ENCODE peak calls at places on chromosomes 12 and 14, in five cellular contexts. E, R, L, O and Z are unnamed samples.

GRCh38 chr12:96198970-96199369 is 4.8 kb downstream of the ELK3 start:
- DNase-seq in E (peak), R (no peak), L (no peak), O (peak), Z (peak)

GRCh38 chr14:54715244-54715643 is 148.3 kb downstream of the SAMD4A start:
- DNase-seq in E (no peak), R (no peak), L (no peak), O (peak), Z (no peak)

GRCh38 chr12:92030618-92031017 is 115.0 kb downstream of the BTG1 start:
- DNase-seq in E (no peak), R (peak), L (peak), O (no peak), Z (peak)

GRCh38 chr14:79369359-79370332 is 841.7 kb downstream of the DIO2 start:
- DNase-seq in E (peak), R (no peak), L (no peak), O (peak), Z (peak)

GRCh38 chr14:44979740-44980346 is 17.9 kb downstream of the TOGARAM1 start:
- DNase-seq in E (no peak), R (no peak), L (no peak), O (no peak), Z (no peak)

GRCh38 chr14:68979722-68980552 is 835 bp upstream of the ACTN1 start:
- DNase-seq in E (peak), R (no peak), L (peak), O (peak), Z (peak)

GRCh38 chr12:14211829-14212455 is 153.5 kb upstream of the ATF7IP start:
- DNase-seq in E (no peak), R (no peak), L (peak), O (no peak), Z (no peak)

GRCh38 chr14:99363616-99364290 is 91.8 kb upstream of the BCL11B start:
- DNase-seq in E (peak), R (no peak), L (no peak), O (no peak), Z (no peak)

GRCh38 chr12:85191-85666 is 18.7 kb downstream of the IQSEC3 start:
- DNase-seq in E (no peak), R (no peak), L (no peak), O (no peak), Z (no peak)

GRCh38 chr12:53533476-53533875 is 26.2 kb upstream of the NPFF start:
- DNase-seq in E (no peak), R (no peak), L (no peak), O (no peak), Z (no peak)

GRCh38 chr12:113826805-113827204 is 139.3 kb downstream of the RBM19 start:
- DNase-seq in E (no peak), R (no peak), L (no peak), O (no peak), Z (no peak)

GRCh38 chr12:93098077-93098476 is 169.0 kb upstream of the EEA1 start:
- DNase-seq in E (peak), R (peak), L (peak), O (no peak), Z (no peak)

DNA sequence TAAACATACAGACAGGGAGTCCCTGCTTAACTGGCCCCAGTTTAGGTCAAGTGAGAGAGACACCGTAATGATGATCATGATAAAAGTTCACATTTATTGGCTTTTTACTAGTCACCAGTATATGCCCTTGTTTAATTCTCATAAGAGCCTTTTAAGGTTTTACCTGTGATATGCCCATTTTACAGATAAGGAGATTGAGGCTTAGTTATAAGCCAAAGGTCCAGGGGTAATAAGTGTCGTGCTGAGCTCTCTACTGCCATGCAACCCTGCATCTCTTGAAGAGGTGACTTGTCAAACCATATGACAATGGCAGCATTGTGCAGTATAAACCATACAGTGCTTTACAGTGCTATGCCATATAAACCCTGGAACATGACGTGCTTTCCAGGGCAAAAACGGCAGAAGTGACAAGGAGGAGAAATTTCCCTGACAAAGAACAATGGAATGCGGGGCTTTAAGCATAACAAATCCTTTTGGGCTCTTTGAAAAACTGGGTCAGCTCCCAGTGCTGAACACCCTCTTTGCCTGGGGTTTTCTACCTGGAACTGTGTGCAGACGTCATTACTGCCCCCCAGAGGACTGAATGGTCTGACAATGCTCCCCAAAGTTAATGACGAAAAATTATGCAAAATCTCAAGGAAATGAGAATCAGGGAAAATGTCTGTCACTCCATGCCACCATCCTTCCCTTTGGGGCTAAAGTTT is 59.7 kb upstream of the C14orf132 start:
- DNase-seq in E (no peak), R (peak), L (no peak), O (no peak), Z (no peak)
- TF ChIP-seq CTCF in E (no peak), R (peak), L (no peak), O (no peak), Z (no peak)

DNA sequence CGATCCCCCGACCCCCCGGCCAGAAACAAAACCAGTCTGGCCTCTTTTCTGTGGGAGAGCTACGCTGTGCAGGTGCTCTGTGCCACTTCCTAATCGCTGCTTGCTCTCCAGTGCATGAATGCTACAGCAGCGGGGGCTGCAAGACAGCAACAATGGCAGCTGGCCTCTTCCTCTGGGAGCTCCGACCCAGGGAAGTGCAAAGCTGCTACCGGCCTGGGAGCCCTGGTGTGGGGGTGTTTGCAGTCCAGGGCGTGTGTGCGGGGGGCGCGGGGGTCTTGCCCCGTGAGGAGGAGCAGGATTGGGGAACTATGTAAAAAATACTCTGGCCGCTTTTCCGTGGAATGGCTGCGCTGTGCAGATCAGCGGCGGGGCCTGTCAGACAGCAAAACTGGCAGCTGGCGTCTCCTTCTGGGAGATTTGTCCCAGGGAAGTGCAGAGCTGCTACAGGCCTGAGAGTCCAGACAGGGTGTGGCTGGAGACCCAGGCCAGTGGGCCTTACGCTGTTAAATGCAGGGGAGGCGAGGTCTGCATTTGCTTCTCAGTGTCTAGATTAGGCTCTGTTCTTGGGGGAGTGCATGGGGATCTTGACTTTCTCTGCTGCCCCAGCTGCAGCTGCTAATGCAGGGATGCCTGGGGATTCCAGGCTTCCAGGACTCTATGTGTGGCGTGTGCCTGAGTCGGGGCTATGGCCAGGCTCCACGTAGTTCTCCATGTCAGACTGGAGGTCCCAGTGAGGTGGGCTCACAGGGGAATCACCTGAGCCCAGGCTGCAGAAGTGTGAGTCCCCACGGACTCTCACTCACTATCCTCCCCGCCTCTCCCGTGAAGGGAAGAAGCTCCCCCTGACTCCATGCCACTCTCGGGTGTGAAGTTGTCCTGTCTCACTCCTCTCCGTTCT is 344.5 kb downstream of the AEBP2 start:
- DNase-seq in E (no peak), R (no peak), L (no peak), O (no peak), Z (no peak)
- H3K4me3 ChIP-seq in E (no peak), R (no peak), L (no peak), O (no peak), Z (no peak)

DNA sequence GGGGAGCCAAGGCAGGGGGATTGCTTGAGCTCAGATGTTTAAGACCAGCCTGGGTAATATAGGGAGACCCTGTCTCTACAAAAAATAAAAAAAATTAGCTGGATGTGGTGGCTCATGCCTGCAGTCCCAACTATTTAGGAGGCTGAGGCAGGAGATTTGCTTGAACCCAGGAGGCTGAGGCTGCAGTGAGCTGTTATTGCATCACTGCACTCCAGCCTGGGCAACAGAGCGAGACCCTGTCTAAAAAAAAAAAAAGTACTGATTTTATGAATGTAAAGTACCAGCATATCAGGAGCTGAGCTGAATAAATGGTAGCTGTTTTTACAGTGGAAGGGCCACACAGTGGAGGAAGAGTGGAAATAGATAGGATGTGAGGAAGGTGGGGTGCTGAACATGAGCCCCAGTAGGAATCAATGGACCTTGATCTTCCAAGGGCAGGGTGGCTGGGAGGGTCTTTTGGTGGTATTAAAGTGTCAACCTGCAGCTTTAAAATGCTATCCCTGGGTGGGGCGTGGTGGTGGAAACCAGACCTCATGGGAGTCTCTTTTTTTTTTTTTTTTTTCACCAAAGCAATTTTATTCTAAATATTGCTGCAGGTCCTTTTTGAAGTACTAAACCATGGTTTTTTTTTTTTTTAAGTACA is 2.2 kb downstream of the ATP23 start:
- DNase-seq in E (no peak), R (peak), L (no peak), O (no peak), Z (no peak)
- TF ChIP-seq CTCF in E (no peak), R (no peak), L (no peak), O (no peak), Z (no peak)

DNA sequence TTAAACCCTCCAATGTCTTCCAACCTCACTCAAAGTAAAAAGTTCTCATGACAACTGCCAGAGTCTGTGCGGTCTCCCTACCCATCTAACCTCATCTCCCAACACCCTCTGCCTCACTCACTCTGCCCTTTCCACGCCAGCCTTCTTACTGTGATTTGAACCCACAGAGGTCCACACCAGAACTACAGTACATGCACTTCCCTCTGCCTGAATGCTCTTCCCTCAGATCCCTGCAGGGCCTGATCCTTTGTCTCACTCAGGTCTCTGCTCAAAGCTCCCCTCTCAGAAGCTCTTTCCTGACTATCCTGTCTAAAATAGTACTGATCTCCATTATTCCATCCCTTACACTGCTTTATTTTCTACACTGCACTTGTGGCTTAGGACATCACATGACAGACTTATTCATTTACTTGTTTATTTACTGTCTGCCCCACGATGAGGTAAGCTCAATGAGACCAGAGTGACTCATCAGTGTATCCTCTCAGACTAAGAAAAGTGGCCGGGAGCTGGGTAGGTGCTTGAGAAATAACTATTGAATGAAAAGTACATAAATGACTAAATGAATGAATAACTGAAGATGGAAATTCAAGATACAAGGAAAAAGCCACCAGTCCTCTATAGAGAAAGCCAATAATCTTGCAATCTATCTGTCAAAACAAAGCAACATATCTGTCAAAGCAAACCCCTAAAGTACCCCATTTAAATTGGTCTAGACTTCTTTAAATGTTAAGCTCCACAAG is 17.1 kb downstream of the POMT2 start:
- DNase-seq in E (peak), R (no peak), L (no peak), O (peak), Z (peak)
- H3K4me3 ChIP-seq in E (peak), R (no peak), L (no peak), O (no peak), Z (no peak)